ENCODE peak calls at places on chromosomes 4 and X, in eight cellular contexts. F is cardiac fibroblast; H is iris pigment epithelial cell; B is Calu3; C is stimulated activated CD8-positive, alpha-beta memory T cell treated with anti-CD3 and anti-CD28 coated beads, Interleukin-4, amount 100 ng/mL, for 24 hours; A is psoas muscle; X is GM23338; R is posterior vena cava. J is an unnamed sample.

GRCh38 chr4:75968084-75968483 is 22.7 kb downstream of the SDAD1 start:
- DNase-seq in H (no peak), A (no peak), X (no peak), C (no peak), B (no peak), R (no peak), F (no peak), J (no peak)

GRCh38 chr4:153432971-153433752 is 33.0 kb upstream of the TMEM131L start:
- DNase-seq in R (no peak), A (peak), H (peak), B (peak), C (peak), X (peak), F (peak), J (peak)

GRCh38 chrX:3582421-3582820 is 131.0 kb downstream of the PRKX start:
- DNase-seq in X (no peak), A (no peak), B (no peak), C (no peak), R (no peak), H (no peak), F (no peak), J (peak)

GRCh38 chr4:6880691-6881090 is 28.9 kb upstream of the TBC1D14 start:
- DNase-seq in F (no peak), A (no peak), X (no peak), B (no peak), R (no peak), C (no peak), H (no peak), J (no peak)

GRCh38 chrX:98405376-98405775 is 1521.7 kb downstream of the RPA4 start:
- DNase-seq in F (no peak), H (no peak), R (no peak), X (no peak), A (no peak), B (no peak), C (no peak), J (no peak)

GRCh38 chr4:163166041-163166579 is 580 bp downstream of the NAF1 start:
- DNase-seq in B (peak), X (peak), A (peak), R (peak), H (peak), F (peak), C (peak), J (peak)

GRCh38 chrX:153494541-153495361 is at the start of gene BGN:
- DNase-seq in X (peak), F (peak), C (no peak), A (no peak), R (peak), H (peak), B (peak), J (peak)

GRCh38 chr4:1495416-1496115 is 89.3 kb upstream of the NKX1-1 start:
- DNase-seq in H (no peak), C (no peak), F (no peak), X (no peak), R (peak), B (no peak), A (peak), J (no peak)

GRCh38 chrX:54923376-54923775 is 2.8 kb downstream of the TRO start:
- DNase-seq in A (no peak), X (no peak), B (no peak), R (no peak), F (no peak), H (no peak), C (no peak), J (no peak)

GRCh38 chrX:2578864-2579263 is 78.1 kb upstream of the DHRSX start:
- DNase-seq in C (no peak), R (no peak), X (no peak), A (no peak), H (no peak), F (no peak), B (no peak), J (no peak)

GRCh38 chr4:112321768-112322684 is 24.9 kb downstream of the ALPK1 start:
- DNase-seq in B (peak), A (peak), R (peak), F (peak), H (peak), C (peak), X (peak), J (peak)

GRCh38 chr4:100306018-100306417 is 115.8 kb upstream of the DDIT4L start:
- DNase-seq in C (no peak), X (no peak), A (no peak), R (no peak), B (no peak), F (no peak), H (peak), J (peak)

GRCh38 chr4:79141530-79141929 is 184.3 kb downstream of the NAA11 start:
- DNase-seq in H (peak), B (peak), R (no peak), A (no peak), X (peak), F (peak), C (no peak), J (peak)

GRCh38 chrX:65127804-65128203 is 151.6 kb upstream of the ZC4H2 start:
- DNase-seq in A (no peak), C (no peak), B (no peak), R (no peak), X (peak), F (no peak), H (no peak), J (no peak)

GRCh38 chr4:24659241-24659961 is 75.0 kb upstream of the DHX15 start:
- DNase-seq in A (no peak), C (no peak), B (no peak), R (no peak), X (peak), F (peak), H (no peak), J (no peak)

GRCh38 chrX:45172890-45173289 is 27.8 kb downstream of the DIPK2B start:
- DNase-seq in C (no peak), R (no peak), X (peak), F (peak), H (peak), A (no peak), B (peak), J (peak)

GRCh38 chrX:30283456-30284200 is 25.6 kb downstream of the NR0B1 start:
- DNase-seq in X (peak), C (no peak), R (no peak), B (peak), H (peak), A (no peak), F (peak), J (peak)

GRCh38 chr4:170741856-170742255 is 652.1 kb upstream of the AADAT start:
- DNase-seq in C (no peak), A (no peak), F (no peak), R (peak), B (no peak), H (peak), X (no peak), J (peak)

GRCh38 chr4:53227451-53227850 is 138.4 kb downstream of the SCFD2 start:
- DNase-seq in A (no peak), R (no peak), B (no peak), H (no peak), F (no peak), C (no peak), X (no peak), J (no peak)

GRCh38 chr4:182895791-182896292 is 21.3 kb downstream of the DCTD start:
- DNase-seq in R (no peak), A (no peak), X (no peak), F (no peak), C (no peak), H (no peak), B (no peak), J (no peak)

GRCh38 chr4:102525099-102525498 is 23.9 kb downstream of the NFKB1 start:
- DNase-seq in A (no peak), H (peak), B (no peak), C (no peak), R (no peak), X (no peak), F (peak), J (peak)

GRCh38 chrX:68139791-68140190 is 293.5 kb downstream of the OPHN1 start:
- DNase-seq in R (no peak), X (no peak), A (no peak), C (no peak), H (no peak), F (no peak), B (no peak), J (peak)

GRCh38 chr4:175106301-175106700 is 188.1 kb downstream of the ADAM29 start:
- DNase-seq in C (no peak), X (no peak), A (no peak), R (no peak), B (no peak), H (no peak), F (no peak), J (no peak)

GRCh38 chr4:118867311-118868067 is 21.2 kb upstream of the SYNPO2 start:
- DNase-seq in B (no peak), A (no peak), R (no peak), C (no peak), X (no peak), F (peak), H (no peak), J (peak)

GRCh38 chrX:82648062-82648461 is 860.0 kb upstream of the POU3F4 start:
- DNase-seq in B (peak), X (no peak), C (no peak), R (no peak), F (no peak), A (no peak), H (peak), J (no peak)

GRCh38 chr4:38411092-38411491 is 252.9 kb upstream of the KLF3 start:
- DNase-seq in F (no peak), A (no peak), C (no peak), X (no peak), H (no peak), B (no peak), R (no peak), J (no peak)

GRCh38 chr4:21888195-21888976 is 60.2 kb downstream of the KCNIP4 start:
- DNase-seq in X (no peak), B (no peak), A (no peak), H (peak), F (peak), C (no peak), R (no peak), J (peak)

GRCh38 chrX:40152706-40153334 is 55.1 kb upstream of the BCOR start:
- DNase-seq in X (peak), F (no peak), C (no peak), H (no peak), R (peak), B (peak), A (peak), J (no peak)

GRCh38 chrX:134294548-134294947 is 57.6 kb downstream of the CCDC160 start:
- DNase-seq in C (no peak), F (peak), A (no peak), R (no peak), X (peak), H (peak), B (no peak), J (peak)

GRCh38 chr4:138875886-138876608 is 139.5 kb upstream of the NOCT start:
- DNase-seq in C (no peak), X (no peak), B (no peak), R (no peak), H (peak), F (peak), A (no peak), J (peak)

GRCh38 chr4:184732126-184732525 is 1.8 kb downstream of the CENPU start:
- DNase-seq in X (no peak), H (no peak), C (no peak), F (no peak), R (no peak), B (peak), A (no peak), J (peak)

GRCh38 chrX:71492086-71493065 is 40.5 kb upstream of the OGT start:
- DNase-seq in C (peak), R (peak), F (peak), A (peak), X (peak), H (peak), B (peak), J (peak)

GRCh38 chrX:23385242-23385641 is 50.6 kb downstream of the PTCHD1 start:
- DNase-seq in H (no peak), F (no peak), A (no peak), B (no peak), C (no peak), R (no peak), X (no peak), J (no peak)

GRCh38 chr4:77433102-77433733 is 172.4 kb upstream of the CXCL13 start:
- DNase-seq in R (no peak), H (peak), C (no peak), B (peak), A (no peak), X (peak), F (peak), J (peak)

GRCh38 chr4:87920478-87920877 is 55.0 kb upstream of the SPP1 start:
- DNase-seq in X (peak), B (no peak), C (no peak), A (no peak), H (no peak), R (no peak), F (no peak), J (no peak)

GRCh38 chrX:130636277-130636676 is 234.5 kb downstream of the RBMX2 start:
- DNase-seq in F (no peak), X (no peak), B (no peak), C (no peak), R (no peak), H (no peak), A (no peak), J (no peak)

GRCh38 chrX:36434521-36434920 is 515.0 kb downstream of the CFAP47 start:
- DNase-seq in A (no peak), R (no peak), C (no peak), F (no peak), X (no peak), H (no peak), B (no peak), J (no peak)

GRCh38 chr4:763191-763810 is 57.7 kb downstream of the PCGF3 start:
- DNase-seq in C (no peak), F (no peak), A (peak), X (no peak), H (no peak), R (no peak), B (no peak), J (no peak)

GRCh38 chrX:70826715-70827114 is 81.8 kb downstream of the TEX11 start:
- DNase-seq in B (no peak), A (no peak), C (no peak), X (no peak), H (no peak), R (no peak), F (no peak), J (no peak)

GRCh38 chr4:188976644-188977115 is 837.4 kb downstream of the TRIML1 start:
- DNase-seq in R (no peak), C (no peak), F (peak), X (peak), B (no peak), H (peak), A (no peak), J (peak)

J was measured in fibroblast of mammary gland.